ENCODE peak calls at places on chromosomes 2 and 18, in seven cellular contexts. T is IMR-90, L is mesenchymal stem cell, V is mesendoderm, P is neuronal stem cell, K is H1, X is trophoblast cell. I is an unnamed sample.

GRCh38 chr2:105928563-105928962 is 183.9 kb downstream of the NCK2 start:
- DNase-seq in T (no peak), L (no peak), V (no peak), P (no peak), K (no peak), X (no peak), I (no peak)

GRCh38 chr2:201139836-201140599 is 24.1 kb downstream of the CFLAR start:
- DNase-seq in T (no peak), L (no peak), V (no peak), P (no peak), K (no peak), X (peak), I (peak)

GRCh38 chr2:173217106-173217840 is 137.4 kb upstream of the CDCA7 start:
- DNase-seq in T (peak), L (no peak), V (no peak), P (no peak), K (no peak), X (no peak), I (no peak)

GRCh38 chr2:215384710-215385109 is 51.2 kb downstream of the FN1 start:
- DNase-seq in T (no peak), L (no peak), V (no peak), P (no peak), K (no peak), X (no peak), I (no peak)

GRCh38 chr2:118644190-118644589 is 203.3 kb downstream of the EN1 start:
- DNase-seq in T (no peak), L (no peak), V (peak), P (no peak), K (no peak), X (no peak), I (no peak)

GRCh38 chr18:68841301-68841700 is 43.4 kb downstream of the CCDC102B start:
- DNase-seq in T (no peak), L (no peak), V (no peak), P (no peak), K (no peak), X (no peak), I (no peak)

GRCh38 chr2:118580651-118581050 is 266.8 kb downstream of the EN1 start:
- DNase-seq in T (no peak), L (no peak), V (peak), P (no peak), K (no peak), X (no peak), I (no peak)

GRCh38 chr2:66233981-66234380 is 200.9 kb upstream of the MEIS1 start:
- DNase-seq in T (no peak), L (no peak), V (no peak), P (no peak), K (no peak), X (peak), I (no peak)

GRCh38 chr2:85974395-85974794 is 85.6 kb upstream of the ST3GAL5 start:
- DNase-seq in T (no peak), L (no peak), V (no peak), P (no peak), K (no peak), X (peak), I (no peak)

GRCh38 chr18:73563345-73563744 is 584.3 kb downstream of the FBXO15 start:
- DNase-seq in T (peak), L (no peak), V (no peak), P (no peak), K (no peak), X (no peak), I (no peak)

GRCh38 chr2:107553045-107553444 is 273.6 kb upstream of the RGPD4 start:
- DNase-seq in T (no peak), L (no peak), V (no peak), P (no peak), K (no peak), X (no peak), I (no peak)

GRCh38 chr2:174874081-174874480 is 109.8 kb upstream of the CHRNA1 start:
- DNase-seq in T (no peak), L (no peak), V (no peak), P (no peak), K (no peak), X (no peak), I (no peak)

GRCh38 chr18:1998121-1998520 is 573.2 kb downstream of the METTL4 start:
- DNase-seq in T (no peak), L (no peak), V (no peak), P (no peak), K (no peak), X (no peak), I (no peak)

GRCh38 chr2:23545811-23546210 is 160.8 kb downstream of the KLHL29 start:
- DNase-seq in T (no peak), L (no peak), V (no peak), P (no peak), K (no peak), X (no peak), I (no peak)

GRCh38 chr2:205712983-205713531 is 30.8 kb downstream of the NRP2 start:
- DNase-seq in T (peak), L (peak), V (peak), P (no peak), K (no peak), X (peak), I (no peak)

GRCh38 chr2:9952286-9952737 is 819 bp downstream of the GRHL1 start:
- DNase-seq in T (no peak), L (no peak), V (peak), P (no peak), K (no peak), X (peak), I (no peak)

GRCh38 chr2:203019142-203019541 is 4.5 kb downstream of the NBEAL1 start:
- DNase-seq in T (no peak), L (no peak), V (no peak), P (no peak), K (no peak), X (no peak), I (no peak)

DNA sequence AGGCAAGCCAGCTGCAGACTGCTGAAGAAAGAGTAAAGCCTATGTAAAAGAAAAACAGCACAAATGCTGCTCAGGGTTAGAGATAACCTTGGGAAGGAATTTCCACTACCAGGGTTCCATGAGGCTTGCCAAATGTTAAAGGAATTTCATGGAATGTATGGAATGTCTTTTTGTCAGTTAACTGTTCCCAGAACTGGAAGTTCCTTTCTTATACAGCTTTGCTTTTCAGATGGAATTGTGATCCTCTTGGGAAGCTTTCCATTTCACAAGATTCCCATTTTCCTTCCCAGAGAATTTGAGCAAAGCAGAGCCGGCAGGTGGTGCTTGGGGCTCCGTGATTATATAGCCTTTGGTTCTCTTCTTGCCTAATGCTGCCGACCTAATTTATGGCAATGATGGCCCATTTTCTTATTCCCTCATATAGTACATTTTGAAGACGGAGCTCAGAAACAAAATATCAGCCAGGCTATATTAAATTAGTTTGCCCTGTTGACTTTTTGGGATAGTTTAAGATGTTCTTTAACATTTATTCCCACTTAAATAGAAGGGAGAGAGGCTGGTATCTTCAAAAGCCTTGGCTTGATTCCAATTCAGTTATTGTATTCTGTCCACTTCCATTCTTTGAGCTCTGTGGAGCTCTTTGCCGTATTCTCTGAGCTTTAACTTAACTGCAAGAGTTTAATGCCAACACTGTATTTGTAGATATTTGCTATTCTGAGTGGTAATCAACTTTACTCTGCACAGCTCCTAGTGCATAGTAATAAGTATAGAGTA is 162.3 kb downstream of the PHLPP1 start:
- DNase-seq in T (peak), L (peak), V (peak), P (peak), K (no peak), X (peak), I (peak)
- H3K4ac ChIP-seq in T (no peak), L (no peak), V (no peak), P (no peak), K (no peak), X (no peak), I (no peak)

GRCh38 chr2:71672011-71672639 is 218.8 kb downstream of the DYSF start:
- DNase-seq in T (no peak), L (peak), V (peak), P (no peak), K (peak), X (no peak), I (peak)

GRCh38 chr2:71674158-71674807 is 220.9 kb downstream of the DYSF start:
- DNase-seq in T (no peak), L (no peak), V (no peak), P (no peak), K (no peak), X (no peak), I (peak)

GRCh38 chr2:71673402-71673795 is 220.0 kb downstream of the DYSF start:
- DNase-seq in T (no peak), L (no peak), V (no peak), P (no peak), K (no peak), X (no peak), I (no peak)

GRCh38 chr2:71671203-71671602 is 217.8 kb downstream of the DYSF start:
- DNase-seq in T (no peak), L (no peak), V (no peak), P (no peak), K (peak), X (no peak), I (peak)

GRCh38 chr2:71672640-71673401 is 219.5 kb downstream of the DYSF start:
- DNase-seq in T (no peak), L (no peak), V (no peak), P (no peak), K (peak), X (no peak), I (peak)
- H3K23ac ChIP-seq in T (no peak), L (no peak), V (no peak), P (no peak), K (no peak), X (no peak), I (no peak)

GRCh38 chr2:41923156-41923786 is 124.5 kb upstream of the PKDCC start:
- DNase-seq in T (no peak), L (no peak), V (peak), P (no peak), K (no peak), X (no peak), I (no peak)

GRCh38 chr2:41927581-41928260 is 120.1 kb upstream of the PKDCC start:
- DNase-seq in T (no peak), L (no peak), V (no peak), P (no peak), K (no peak), X (no peak), I (no peak)

GRCh38 chr2:41924024-41924423 is 123.8 kb upstream of the PKDCC start:
- DNase-seq in T (no peak), L (peak), V (no peak), P (no peak), K (no peak), X (no peak), I (no peak)

GRCh38 chr2:41926614-41927580 is 120.9 kb upstream of the PKDCC start:
- DNase-seq in T (no peak), L (peak), V (no peak), P (no peak), K (no peak), X (no peak), I (no peak)

GRCh38 chr2:41925009-41925408 is 122.8 kb upstream of the PKDCC start:
- DNase-seq in T (no peak), L (no peak), V (no peak), P (no peak), K (no peak), X (no peak), I (no peak)
- H3K4ac ChIP-seq in T (no peak), L (peak), V (no peak), P (no peak), K (no peak), X (no peak), I (no peak)

DNA sequence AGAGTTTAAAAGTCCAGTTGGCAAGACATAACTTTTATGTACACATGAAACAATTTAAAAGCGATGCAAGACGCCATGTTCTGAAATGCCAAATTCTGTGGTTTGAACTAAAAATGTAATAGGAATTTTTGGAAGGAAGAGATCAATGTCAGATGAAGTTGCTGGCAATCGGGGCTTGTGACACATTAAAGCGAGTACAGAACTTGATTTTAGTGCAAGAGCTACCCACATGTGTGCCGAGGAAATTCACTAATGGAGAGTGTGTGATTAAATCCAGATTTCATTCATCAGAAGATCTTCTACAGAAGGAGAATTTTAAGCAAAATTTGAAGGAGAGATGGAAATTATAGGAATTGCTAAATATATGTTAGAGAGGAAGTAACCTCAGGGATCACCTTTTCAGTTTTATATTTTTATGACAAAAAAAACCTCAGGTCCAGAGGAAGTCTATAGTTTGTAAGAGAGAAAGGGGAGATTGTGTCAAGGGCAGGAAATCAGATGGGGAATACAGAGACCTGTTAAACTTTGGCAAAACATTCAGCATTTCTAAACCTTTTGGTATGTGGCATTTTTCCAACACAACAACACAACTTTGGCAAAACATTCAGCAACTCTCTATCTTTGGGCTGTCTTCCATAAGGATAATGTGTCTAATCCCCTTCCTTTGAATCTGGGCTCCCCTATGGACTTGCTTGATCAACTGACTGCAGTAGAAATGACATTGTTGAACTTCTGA is 220.4 kb upstream of the CCDC68 start:
- DNase-seq in T (peak), L (no peak), V (no peak), P (no peak), K (no peak), X (no peak), I (no peak)
- H3K23ac ChIP-seq in T (no peak), L (no peak), V (no peak), P (no peak), K (no peak), X (no peak), I (no peak)

GRCh38 chr2:235515821-235516220 is 22.0 kb downstream of the AGAP1 start:
- DNase-seq in T (no peak), L (no peak), V (no peak), P (no peak), K (no peak), X (no peak), I (no peak)

GRCh38 chr2:235513984-235514626 is 20.3 kb downstream of the AGAP1 start:
- DNase-seq in T (no peak), L (no peak), V (no peak), P (no peak), K (no peak), X (no peak), I (no peak)

GRCh38 chr2:235516257-235516656 is 22.4 kb downstream of the AGAP1 start:
- DNase-seq in T (no peak), L (no peak), V (no peak), P (no peak), K (no peak), X (peak), I (no peak)

GRCh38 chr2:235515364-235515742 is 21.5 kb downstream of the AGAP1 start:
- DNase-seq in T (no peak), L (no peak), V (no peak), P (no peak), K (no peak), X (no peak), I (no peak)

DNA sequence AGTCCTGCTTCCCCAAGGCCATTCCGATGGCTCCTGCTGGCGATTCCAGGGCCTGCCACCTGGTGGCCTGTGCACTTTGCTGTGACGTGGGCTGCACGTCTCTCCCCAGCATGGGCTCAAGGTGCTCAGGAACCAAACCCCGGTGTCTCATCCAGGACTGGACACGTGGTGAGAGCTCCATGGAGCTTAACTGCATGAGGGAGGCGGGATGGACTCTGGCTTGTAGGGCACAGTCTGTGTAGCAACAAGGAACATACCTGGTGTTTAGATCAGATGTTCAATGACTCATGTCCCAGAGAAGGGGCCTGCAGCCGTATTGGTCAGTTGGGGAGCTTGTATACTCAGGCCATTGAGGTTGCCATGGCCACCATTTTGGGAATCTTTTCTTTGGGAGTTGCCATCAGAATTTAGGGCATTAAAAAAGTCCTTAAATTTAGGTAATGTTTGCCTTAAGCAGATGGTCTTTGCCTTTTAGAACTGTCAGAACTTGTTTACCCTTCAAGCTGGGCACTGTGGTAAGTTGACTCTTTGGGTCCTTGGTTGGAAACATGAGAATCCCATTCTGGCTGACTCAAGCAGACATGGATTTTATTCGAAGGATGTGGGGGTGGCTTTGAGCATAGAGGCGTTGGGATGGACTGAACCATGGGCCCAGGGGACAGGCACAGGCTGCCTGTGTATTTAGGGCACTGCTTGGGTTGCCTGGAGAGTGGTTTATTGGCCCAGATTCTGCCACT is 21.0 kb downstream of the AGAP1 start:
- DNase-seq in T (no peak), L (peak), V (peak), P (no peak), K (no peak), X (peak), I (peak)
- H3K4ac ChIP-seq in T (no peak), L (no peak), V (no peak), P (no peak), K (no peak), X (peak), I (no peak)

GRCh38 chr2:74194799-74195198 is 3.6 kb upstream of the MTHFD2 start:
- DNase-seq in T (no peak), L (no peak), V (no peak), P (no peak), K (no peak), X (no peak), I (no peak)
- H3K23ac ChIP-seq in T (no peak), L (no peak), V (no peak), P (no peak), K (no peak), X (no peak), I (no peak)

GRCh38 chr18:35117951-35118411 is 76.8 kb downstream of the MAPRE2 start:
- DNase-seq in T (peak), L (peak), V (no peak), P (no peak), K (no peak), X (no peak), I (no peak)
- H3K4ac ChIP-seq in T (peak), L (peak), V (no peak), P (no peak), K (no peak), X (no peak), I (no peak)

DNA sequence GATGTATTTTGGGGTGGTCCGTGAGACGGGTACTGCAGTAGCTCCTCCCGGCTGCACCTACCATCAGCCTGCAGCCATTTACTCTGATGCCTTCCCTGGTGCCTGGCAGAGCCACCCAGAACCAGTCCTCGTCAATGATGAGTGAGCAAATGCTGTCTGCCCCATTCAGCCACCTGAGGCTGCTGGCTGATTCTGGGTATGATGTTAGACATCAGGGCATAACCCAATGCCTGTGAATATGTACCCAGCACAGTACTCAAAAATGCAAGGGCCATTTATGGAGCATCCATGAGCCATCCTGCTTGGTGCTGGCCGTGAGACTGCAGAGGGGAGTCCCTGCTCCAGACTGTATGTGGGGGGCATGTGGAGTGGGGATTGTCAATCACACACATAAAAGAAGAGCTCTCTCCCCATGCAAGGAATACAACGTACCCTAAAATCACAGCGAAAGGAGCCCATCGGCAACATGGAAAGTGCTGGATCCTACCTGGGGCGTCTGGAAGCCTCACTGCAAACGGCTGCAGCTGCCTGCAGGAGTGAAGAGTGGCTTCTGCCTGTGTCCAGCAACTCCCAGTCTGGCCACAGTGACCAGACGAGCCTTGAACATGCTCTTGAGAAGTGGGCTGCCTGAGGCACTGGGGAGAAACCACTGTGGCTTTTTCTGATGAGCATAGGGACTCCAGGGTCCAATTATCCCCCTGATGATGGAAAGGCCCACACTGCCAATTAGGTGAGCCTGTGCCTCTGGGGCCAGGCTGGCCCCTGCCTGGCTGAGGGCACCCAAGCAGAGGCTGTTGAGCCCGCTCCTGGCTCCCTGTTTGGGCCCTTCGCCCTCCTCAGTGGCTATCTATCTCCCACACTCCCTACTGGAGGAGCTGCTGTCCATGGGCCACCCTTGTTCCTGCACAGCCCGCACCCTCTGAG is 2.4 kb upstream of the OR6B2 start:
- DNase-seq in T (no peak), L (no peak), V (no peak), P (no peak), K (no peak), X (no peak), I (no peak)
- H3K23ac ChIP-seq in T (no peak), L (no peak), V (no peak), P (peak), K (no peak), X (no peak), I (no peak)

I was measured in H9.